ENCODE peak calls at places on chromosomes 11 and 22, in four cellular contexts. One of them, this sample, is unnamed. For H3K4me1 and H3K36me3, the result is how much of the 10 kb centered on the place peaks cover.

GRCh38 chr22:27686534-27686933 is 115.0 kb downstream of the MN1 start:
- DNase-seq in naive thymus-derived CD4-positive, alpha-beta T cell: no peak
- DNase-seq in CD4-positive, alpha-beta memory T cell: no peak
- DNase-seq in ovary: peak
- DNase-seq in this sample: no peak

GRCh38 chr11:130383363-130384168 is 44.8 kb downstream of the ADAMTS8 start:
- DNase-seq in naive thymus-derived CD4-positive, alpha-beta T cell: no peak
- DNase-seq in CD4-positive, alpha-beta memory T cell: no peak
- DNase-seq in ovary: no peak
- DNase-seq in this sample: no peak

GRCh38 chr11:111307472-111308108 is 9.2 kb downstream of the POU2AF3 start:
- DNase-seq in naive thymus-derived CD4-positive, alpha-beta T cell: no peak
- DNase-seq in CD4-positive, alpha-beta memory T cell: no peak
- DNase-seq in ovary: no peak
- DNase-seq in this sample: no peak

GRCh38 chr11:96228472-96228871 is 114.5 kb downstream of the MAML2 start:
- DNase-seq in naive thymus-derived CD4-positive, alpha-beta T cell: no peak
- DNase-seq in CD4-positive, alpha-beta memory T cell: no peak
- DNase-seq in ovary: peak
- DNase-seq in this sample: no peak

GRCh38 chr11:124717421-124717785 is 22.3 kb upstream of the NRGN start:
- DNase-seq in naive thymus-derived CD4-positive, alpha-beta T cell: no peak
- DNase-seq in CD4-positive, alpha-beta memory T cell: no peak
- DNase-seq in ovary: no peak
- DNase-seq in this sample: no peak

GRCh38 chr11:130416906-130417305 is 11.5 kb downstream of the ADAMTS8 start:
- DNase-seq in naive thymus-derived CD4-positive, alpha-beta T cell: no peak
- DNase-seq in CD4-positive, alpha-beta memory T cell: no peak
- DNase-seq in ovary: no peak
- DNase-seq in this sample: no peak

GRCh38 chr11:2296913-2297622 is 4.7 kb downstream of the C11orf21 start:
- DNase-seq in naive thymus-derived CD4-positive, alpha-beta T cell: no peak
- DNase-seq in CD4-positive, alpha-beta memory T cell: no peak
- DNase-seq in ovary: no peak
- DNase-seq in this sample: no peak

GRCh38 chr11:85854212-85854556 is 999 bp upstream of the CCDC83 start:
- DNase-seq in naive thymus-derived CD4-positive, alpha-beta T cell: no peak
- DNase-seq in CD4-positive, alpha-beta memory T cell: no peak
- DNase-seq in ovary: no peak
- DNase-seq in this sample: no peak

GRCh38 chr11:122707111-122707510 is 51.6 kb downstream of the UBASH3B start:
- DNase-seq in naive thymus-derived CD4-positive, alpha-beta T cell: no peak
- DNase-seq in CD4-positive, alpha-beta memory T cell: no peak
- DNase-seq in ovary: no peak
- DNase-seq in this sample: no peak

GRCh38 chr22:31329029-31329428 is 17.1 kb downstream of the PATZ1 start:
- DNase-seq in naive thymus-derived CD4-positive, alpha-beta T cell: no peak
- DNase-seq in CD4-positive, alpha-beta memory T cell: no peak
- DNase-seq in ovary: no peak
- DNase-seq in this sample: no peak

GRCh38 chr22:42912049-42912448 is 55.0 kb upstream of the ARFGAP3 start:
- DNase-seq in naive thymus-derived CD4-positive, alpha-beta T cell: no peak
- DNase-seq in CD4-positive, alpha-beta memory T cell: no peak
- DNase-seq in ovary: no peak
- DNase-seq in this sample: no peak

GRCh38 chr22:38081636-38081940 is 2.4 kb downstream of the SLC16A8 start:
- DNase-seq in naive thymus-derived CD4-positive, alpha-beta T cell: no peak
- DNase-seq in CD4-positive, alpha-beta memory T cell: no peak
- DNase-seq in ovary: peak
- DNase-seq in this sample: no peak

GRCh38 chr11:121091492-121092179 is 9.4 kb upstream of the TECTA start:
- DNase-seq in naive thymus-derived CD4-positive, alpha-beta T cell: no peak
- DNase-seq in CD4-positive, alpha-beta memory T cell: no peak
- DNase-seq in ovary: no peak
- DNase-seq in this sample: no peak

GRCh38 chr11:22337571-22338464 is at the start of gene SLC17A6:
- DNase-seq in naive thymus-derived CD4-positive, alpha-beta T cell: no peak
- DNase-seq in CD4-positive, alpha-beta memory T cell: peak
- DNase-seq in ovary: no peak
- DNase-seq in this sample: no peak

GRCh38 chr22:19888131-19888746 is 33.6 kb upstream of the GNB1L start:
- DNase-seq in naive thymus-derived CD4-positive, alpha-beta T cell: no peak
- DNase-seq in CD4-positive, alpha-beta memory T cell: no peak
- DNase-seq in ovary: no peak
- DNase-seq in this sample: no peak

GRCh38 chr22:49685116-49685515 is 142.6 kb downstream of the BRD1 start:
- DNase-seq in naive thymus-derived CD4-positive, alpha-beta T cell: no peak
- DNase-seq in CD4-positive, alpha-beta memory T cell: no peak
- DNase-seq in ovary: no peak
- DNase-seq in this sample: no peak

GRCh38 chr11:1339066-1339675 is 29.7 kb upstream of the TOLLIP start:
- DNase-seq in naive thymus-derived CD4-positive, alpha-beta T cell: peak
- DNase-seq in CD4-positive, alpha-beta memory T cell: peak
- DNase-seq in ovary: no peak
- DNase-seq in this sample: no peak

GRCh38 chr11:66956689-66957290 is 1.4 kb downstream of the PC start:
- DNase-seq in naive thymus-derived CD4-positive, alpha-beta T cell: no peak
- DNase-seq in CD4-positive, alpha-beta memory T cell: peak
- DNase-seq in ovary: no peak
- DNase-seq in this sample: no peak

GRCh38 chr11:36265793-36266628 is 23.2 kb downstream of the COMMD9 start:
- DNase-seq in naive thymus-derived CD4-positive, alpha-beta T cell: peak
- DNase-seq in CD4-positive, alpha-beta memory T cell: peak
- DNase-seq in ovary: peak
- DNase-seq in this sample: peak

GRCh38 chr11:74989269-74989655 is 529 bp downstream of the NEU3 start:
- DNase-seq in naive thymus-derived CD4-positive, alpha-beta T cell: peak
- DNase-seq in CD4-positive, alpha-beta memory T cell: no peak
- DNase-seq in ovary: no peak
- DNase-seq in this sample: no peak

GRCh38 chr22:44298331-44299087 is 14.2 kb downstream of the SHISAL1 start:
- DNase-seq in naive thymus-derived CD4-positive, alpha-beta T cell: no peak
- DNase-seq in CD4-positive, alpha-beta memory T cell: no peak
- DNase-seq in ovary: no peak
- DNase-seq in this sample: no peak

GRCh38 chr22:32589007-32589406 is 114.4 kb downstream of the FBXO7 start:
- DNase-seq in naive thymus-derived CD4-positive, alpha-beta T cell: no peak
- DNase-seq in CD4-positive, alpha-beta memory T cell: no peak
- DNase-seq in ovary: no peak
- DNase-seq in this sample: no peak

GRCh38 chr22:45949258-45949870 is 27.6 kb downstream of the WNT7B start:
- DNase-seq in naive thymus-derived CD4-positive, alpha-beta T cell: no peak
- DNase-seq in CD4-positive, alpha-beta memory T cell: no peak
- DNase-seq in ovary: no peak
- DNase-seq in this sample: no peak

GRCh38 chr11:132874638-132875037 is 657.7 kb downstream of the OPCML start:
- DNase-seq in naive thymus-derived CD4-positive, alpha-beta T cell: no peak
- DNase-seq in CD4-positive, alpha-beta memory T cell: no peak
- DNase-seq in ovary: no peak
- DNase-seq in this sample: no peak

GRCh38 chr11:17544181-17544622 is at the start of gene USH1C:
- DNase-seq in naive thymus-derived CD4-positive, alpha-beta T cell: no peak
- DNase-seq in CD4-positive, alpha-beta memory T cell: no peak
- DNase-seq in ovary: no peak
- DNase-seq in this sample: no peak

GRCh38 chr11:124069429-124070401 is 28.6 kb upstream of the OR10G7 start:
- DNase-seq in naive thymus-derived CD4-positive, alpha-beta T cell: peak
- DNase-seq in CD4-positive, alpha-beta memory T cell: peak
- DNase-seq in ovary: no peak
- DNase-seq in this sample: no peak

GRCh38 chr11:94151903-94152677 is 23.4 kb downstream of the PANX1 start:
- DNase-seq in naive thymus-derived CD4-positive, alpha-beta T cell: no peak
- DNase-seq in CD4-positive, alpha-beta memory T cell: no peak
- DNase-seq in ovary: no peak
- DNase-seq in this sample: no peak

GRCh38 chr22:49017769-49018330 is 809.8 kb downstream of the BRD1 start:
- DNase-seq in naive thymus-derived CD4-positive, alpha-beta T cell: no peak
- DNase-seq in CD4-positive, alpha-beta memory T cell: no peak
- DNase-seq in ovary: no peak
- DNase-seq in this sample: no peak

GRCh38 chr11:46363031-46363407 is 15.8 kb downstream of the DGKZ start:
- DNase-seq in naive thymus-derived CD4-positive, alpha-beta T cell: no peak
- DNase-seq in CD4-positive, alpha-beta memory T cell: no peak
- DNase-seq in ovary: no peak
- DNase-seq in this sample: no peak
- H3K4me1 ChIP-seq in naive thymus-derived CD4-positive, alpha-beta T cell: under half
- H3K4me1 ChIP-seq in CD4-positive, alpha-beta memory T cell: half or more
- H3K4me1 ChIP-seq in ovary: under half
- H3K4me1 ChIP-seq in this sample: under half

DNA sequence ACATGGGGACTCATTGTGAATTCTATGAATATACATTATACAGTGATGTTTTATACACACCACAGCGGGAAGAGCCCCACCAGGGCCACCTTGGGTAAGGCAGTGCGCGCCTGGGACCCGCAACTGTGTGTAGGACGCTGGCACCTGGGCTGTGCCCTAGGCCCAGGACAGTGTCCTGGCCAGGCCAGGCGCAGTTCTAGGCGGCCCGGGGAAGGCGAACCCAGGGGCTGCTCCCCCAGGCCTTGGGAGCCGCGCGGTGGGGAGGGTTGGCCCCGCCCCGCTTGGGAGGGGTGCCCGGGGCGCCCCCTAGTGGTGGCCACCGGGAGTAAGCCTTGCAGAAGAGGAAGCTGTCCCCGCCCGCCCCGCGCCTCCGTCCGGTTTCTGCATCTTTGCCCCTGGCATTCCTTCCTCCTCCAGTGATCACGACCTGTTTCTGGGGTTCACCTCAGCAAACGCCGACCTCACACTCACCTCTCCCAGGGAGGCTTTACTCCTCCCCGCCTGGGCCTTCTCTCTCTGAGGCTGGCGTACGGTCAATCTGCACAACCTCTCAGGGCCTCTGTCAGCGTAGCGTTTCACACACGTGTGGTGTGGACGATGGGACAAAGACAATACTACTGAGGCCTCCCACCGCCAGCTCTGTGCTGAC is 9.5 kb upstream of the EHD1 start:
- DNase-seq in naive thymus-derived CD4-positive, alpha-beta T cell: peak
- DNase-seq in CD4-positive, alpha-beta memory T cell: peak
- DNase-seq in ovary: peak
- DNase-seq in this sample: peak
- H3K4me3 ChIP-seq in naive thymus-derived CD4-positive, alpha-beta T cell: peak
- H3K4me3 ChIP-seq in CD4-positive, alpha-beta memory T cell: peak
- H3K4me3 ChIP-seq in ovary: no peak
- H3K4me3 ChIP-seq in this sample: peak

GRCh38 chr22:24037851-24038765 is 27.0 kb downstream of the CABIN1 start:
- DNase-seq in naive thymus-derived CD4-positive, alpha-beta T cell: peak
- DNase-seq in CD4-positive, alpha-beta memory T cell: peak
- DNase-seq in ovary: no peak
- DNase-seq in this sample: no peak
- H3K36me3 ChIP-seq in naive thymus-derived CD4-positive, alpha-beta T cell: under half
- H3K36me3 ChIP-seq in CD4-positive, alpha-beta memory T cell: under half
- H3K36me3 ChIP-seq in ovary: under half
- H3K36me3 ChIP-seq in this sample: half or more

DNA sequence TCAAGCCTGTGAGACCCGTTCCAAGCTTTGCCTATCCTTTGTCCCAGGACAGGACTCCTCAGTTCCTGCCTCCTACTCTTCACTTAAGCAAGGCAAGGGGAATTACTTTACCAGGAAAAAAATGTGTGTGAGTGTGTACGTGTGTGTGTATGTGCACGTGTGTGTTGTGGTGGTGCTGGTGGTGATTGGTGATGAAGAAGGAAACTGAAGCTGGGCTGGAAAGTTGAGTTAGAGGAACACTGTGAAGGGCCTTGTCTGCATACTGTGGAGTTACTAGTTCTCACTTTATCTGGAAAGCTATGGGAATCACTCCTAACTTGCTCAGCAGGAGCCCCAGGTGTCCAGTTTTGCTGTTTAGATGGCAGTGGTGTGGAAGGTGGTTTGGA is 378 bp downstream of the OR51D1 start:
- DNase-seq in naive thymus-derived CD4-positive, alpha-beta T cell: no peak
- DNase-seq in CD4-positive, alpha-beta memory T cell: no peak
- DNase-seq in ovary: no peak
- DNase-seq in this sample: no peak
- H3K4me1 ChIP-seq in naive thymus-derived CD4-positive, alpha-beta T cell: under half
- H3K4me1 ChIP-seq in CD4-positive, alpha-beta memory T cell: under half
- H3K4me1 ChIP-seq in ovary: under half
- H3K4me1 ChIP-seq in this sample: under half

GRCh38 chr11:37557990-37558389 is 960.0 kb upstream of the RAG2 start:
- DNase-seq in naive thymus-derived CD4-positive, alpha-beta T cell: no peak
- DNase-seq in CD4-positive, alpha-beta memory T cell: no peak
- DNase-seq in ovary: no peak
- DNase-seq in this sample: no peak
- H3K4me3 ChIP-seq in naive thymus-derived CD4-positive, alpha-beta T cell: no peak
- H3K4me3 ChIP-seq in CD4-positive, alpha-beta memory T cell: no peak
- H3K4me3 ChIP-seq in ovary: no peak
- H3K4me3 ChIP-seq in this sample: no peak

DNA sequence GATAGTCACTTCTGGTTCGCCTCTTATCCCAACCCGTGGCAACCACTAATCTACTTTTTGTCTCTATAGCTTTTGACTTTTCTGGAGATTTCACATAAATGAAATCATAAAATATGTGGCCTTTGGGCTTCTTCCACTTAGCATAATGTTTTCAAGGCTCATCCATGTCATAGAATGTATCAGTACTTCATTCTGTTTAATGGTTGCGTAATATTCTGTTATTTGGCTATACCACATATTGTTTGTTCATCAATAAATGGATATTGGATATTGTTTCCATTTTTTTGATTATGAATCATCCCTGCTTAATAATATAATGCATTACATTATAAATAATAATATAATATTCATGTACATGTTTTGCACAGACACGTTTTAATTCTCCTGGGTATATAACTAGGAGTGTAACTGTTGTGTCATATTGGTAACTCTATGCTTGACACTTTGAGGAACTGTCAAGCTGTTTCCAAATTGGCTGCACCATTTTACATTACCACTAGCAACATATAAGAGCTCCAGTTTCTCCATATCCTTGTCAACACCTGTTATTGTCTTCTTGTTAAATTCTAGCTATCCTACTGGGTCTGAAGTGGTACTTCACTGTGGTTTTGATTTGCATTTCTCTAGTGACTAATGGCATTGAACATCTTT is 181.5 kb downstream of the CADM1 start:
- DNase-seq in naive thymus-derived CD4-positive, alpha-beta T cell: no peak
- DNase-seq in CD4-positive, alpha-beta memory T cell: no peak
- DNase-seq in ovary: no peak
- DNase-seq in this sample: no peak
- H3K36me3 ChIP-seq in naive thymus-derived CD4-positive, alpha-beta T cell: under half
- H3K36me3 ChIP-seq in CD4-positive, alpha-beta memory T cell: under half
- H3K36me3 ChIP-seq in ovary: under half
- H3K36me3 ChIP-seq in this sample: under half

DNA sequence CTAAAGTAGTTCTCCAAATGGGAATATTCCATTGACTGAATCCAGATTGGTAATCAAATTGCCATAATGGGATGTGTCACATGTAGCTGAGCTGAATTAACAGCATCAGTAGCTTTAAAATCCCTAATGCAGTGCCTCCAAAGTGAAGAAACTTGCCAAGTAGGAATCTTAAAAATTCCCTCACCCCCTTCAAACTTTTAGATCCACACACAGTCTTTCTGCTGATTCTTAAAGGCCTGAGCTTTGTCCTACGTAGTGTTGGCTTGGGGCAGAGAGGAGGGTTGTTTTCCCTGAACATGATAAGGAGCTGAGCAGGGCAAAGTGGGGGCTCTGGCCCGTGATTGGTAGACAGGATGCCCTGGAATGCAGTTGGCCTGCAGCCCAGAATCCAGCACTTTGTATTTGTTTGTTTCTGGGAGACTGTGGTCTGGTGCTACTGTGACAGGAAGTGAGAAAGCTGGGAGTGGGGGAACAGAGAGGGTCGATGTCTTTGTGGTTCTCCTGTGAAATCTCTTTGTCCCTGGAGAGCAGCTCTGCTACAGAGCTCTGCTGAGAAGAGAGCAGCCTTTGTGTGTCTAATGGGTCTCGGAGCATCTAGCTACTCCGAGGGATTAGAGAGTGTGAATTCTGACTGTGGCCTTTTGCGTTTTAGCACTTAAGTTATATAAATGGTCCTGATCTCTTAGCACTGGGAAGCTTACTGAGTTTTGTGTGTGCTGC is 16.9 kb downstream of the CTNND1 start:
- DNase-seq in naive thymus-derived CD4-positive, alpha-beta T cell: no peak
- DNase-seq in CD4-positive, alpha-beta memory T cell: no peak
- DNase-seq in ovary: peak
- DNase-seq in this sample: no peak
- H3K4me1 ChIP-seq in naive thymus-derived CD4-positive, alpha-beta T cell: under half
- H3K4me1 ChIP-seq in CD4-positive, alpha-beta memory T cell: under half
- H3K4me1 ChIP-seq in ovary: half or more
- H3K4me1 ChIP-seq in this sample: under half

This sample was measured in effector memory CD4-positive, alpha-beta T cell.